ENCODE peak calls at places on chromosomes 11 and 22, in eight cellular contexts. D is ascending aorta, C is PC-3, W is heart right ventricle, E is SK-N-SH, P is colonic mucosa, A is neuronal stem cell, L is ovary. J is an unnamed sample. For H3K4me1, the result is how much of the 10 kb centered on the place peaks cover.

GRCh38 chr11:127345819-127346459 is 345.4 kb upstream of the KIRREL3 start:
- DNase-seq in D (no peak), C (peak), W (peak), E (peak), P (no peak), A (peak), L (peak), J (peak)

GRCh38 chr11:61690706-61691377 is 10.7 kb downstream of the DAGLA start:
- DNase-seq in D (no peak), C (no peak), W (no peak), E (no peak), P (peak), A (no peak), L (no peak), J (no peak)

GRCh38 chr11:72238040-72238450 is 5.9 kb downstream of the PHOX2A start:
- DNase-seq in D (no peak), C (peak), W (no peak), E (peak), P (peak), A (peak), L (peak), J (peak)

GRCh38 chr11:134074346-134074745 is 5.5 kb downstream of the JAM3 start:
- DNase-seq in D (no peak), C (no peak), W (no peak), E (no peak), P (no peak), A (no peak), L (no peak), J (no peak)

GRCh38 chr11:17164361-17165246 is 43.2 kb downstream of the PIK3C2A start:
- DNase-seq in D (no peak), C (no peak), W (no peak), E (no peak), P (no peak), A (no peak), L (no peak), J (no peak)

GRCh38 chr11:12273618-12273995 is 103.8 kb upstream of the PARVA start:
- DNase-seq in D (peak), C (no peak), W (no peak), E (no peak), P (no peak), A (no peak), L (no peak), J (no peak)

GRCh38 chr22:36056980-36057379 is 28.4 kb upstream of the RBFOX2 start:
- DNase-seq in D (no peak), C (peak), W (no peak), E (no peak), P (no peak), A (no peak), L (no peak), J (no peak)

GRCh38 chr11:83545911-83546310 is 259.7 kb upstream of the CCDC90B start:
- DNase-seq in D (no peak), C (no peak), W (no peak), E (no peak), P (no peak), A (no peak), L (no peak), J (no peak)

GRCh38 chr22:50008151-50009040 is 4.2 kb downstream of the IL17REL start:
- DNase-seq in D (no peak), C (peak), W (no peak), E (peak), P (no peak), A (no peak), L (no peak), J (no peak)

GRCh38 chr11:5279678-5280077 is 9.9 kb upstream of the HBE1 start:
- DNase-seq in D (no peak), C (no peak), W (no peak), E (no peak), P (no peak), A (no peak), L (no peak), J (no peak)

GRCh38 chr11:129694538-129694937 is 121.1 kb upstream of the TMEM45B start:
- DNase-seq in D (no peak), C (peak), W (no peak), E (no peak), P (peak), A (no peak), L (no peak), J (no peak)

GRCh38 chr11:68117896-68118470 is 3.2 kb downstream of the CHKA start:
- DNase-seq in D (no peak), C (peak), W (no peak), E (no peak), P (no peak), A (no peak), L (no peak), J (no peak)

GRCh38 chr11:10982695-10983492 is 125.0 kb upstream of the ZBED5 start:
- DNase-seq in D (no peak), C (peak), W (no peak), E (no peak), P (no peak), A (no peak), L (no peak), J (no peak)

GRCh38 chr22:41857160-41857859 is 24.4 kb downstream of the SREBF2 start:
- DNase-seq in D (peak), C (peak), W (no peak), E (peak), P (peak), A (peak), L (no peak), J (no peak)

GRCh38 chr11:126318642-126319373 is 14.9 kb downstream of the DCPS start:
- DNase-seq in D (no peak), C (peak), W (no peak), E (peak), P (no peak), A (no peak), L (no peak), J (peak)

GRCh38 chr11:11373934-11374333 is 20.9 kb upstream of the CSNK2A3 start:
- DNase-seq in D (no peak), C (no peak), W (no peak), E (no peak), P (no peak), A (no peak), L (no peak), J (no peak)

GRCh38 chr11:72521672-72522071 is 87.3 kb upstream of the CLPB start:
- DNase-seq in D (no peak), C (no peak), W (no peak), E (no peak), P (no peak), A (no peak), L (no peak), J (no peak)

GRCh38 chr11:34680918-34681554 is 60.1 kb downstream of the EHF start:
- DNase-seq in D (no peak), C (peak), W (no peak), E (no peak), P (no peak), A (no peak), L (no peak), J (no peak)

GRCh38 chr11:73140213-73141030 is 1.7 kb downstream of the FCHSD2 start:
- DNase-seq in D (peak), C (peak), W (peak), E (peak), P (peak), A (peak), L (peak), J (peak)

GRCh38 chr22:49185312-49185969 is 642.2 kb downstream of the BRD1 start:
- DNase-seq in D (no peak), C (no peak), W (no peak), E (no peak), P (no peak), A (no peak), L (no peak), J (no peak)

GRCh38 chr11:83035070-83035854 is 36.4 kb downstream of the RAB30 start:
- DNase-seq in D (no peak), C (no peak), W (no peak), E (no peak), P (no peak), A (no peak), L (no peak), J (no peak)

GRCh38 chr11:14202263-14203173 is 156.5 kb downstream of the RRAS2 start:
- DNase-seq in D (no peak), C (no peak), W (no peak), E (peak), P (no peak), A (no peak), L (no peak), J (no peak)

GRCh38 chr11:125069796-125070195 is 6.7 kb downstream of the SLC37A2 start:
- DNase-seq in D (no peak), C (peak), W (no peak), E (no peak), P (no peak), A (no peak), L (no peak), J (peak)

GRCh38 chr11:105968021-105968697 is 53.9 kb downstream of the MSANTD4 start:
- DNase-seq in D (no peak), C (peak), W (no peak), E (no peak), P (no peak), A (no peak), L (no peak), J (no peak)

GRCh38 chr11:19577849-19578619 is 134.6 kb upstream of the NAV2 start:
- DNase-seq in D (peak), C (peak), W (peak), E (peak), P (no peak), A (no peak), L (peak), J (peak)

GRCh38 chr22:37177755-37178154 is 10.3 kb downstream of the C1QTNF6 start:
- DNase-seq in D (no peak), C (no peak), W (no peak), E (no peak), P (no peak), A (no peak), L (no peak), J (no peak)

GRCh38 chr11:22930816-22931594 is 70.7 kb upstream of the CCDC179 start:
- DNase-seq in D (no peak), C (no peak), W (no peak), E (no peak), P (no peak), A (no peak), L (no peak), J (no peak)

GRCh38 chr11:130999992-131000770 is 83.9 kb upstream of the SNX19 start:
- DNase-seq in D (no peak), C (peak), W (no peak), E (no peak), P (no peak), A (no peak), L (no peak), J (no peak)

GRCh38 chr22:37551981-37552380 is 8.3 kb upstream of the CDC42EP1 start:
- DNase-seq in D (no peak), C (no peak), W (no peak), E (peak), P (no peak), A (no peak), L (no peak), J (peak)

GRCh38 chr11:45485070-45485716 is 180.2 kb downstream of the CHST1 start:
- DNase-seq in D (peak), C (no peak), W (no peak), E (no peak), P (no peak), A (no peak), L (no peak), J (no peak)

GRCh38 chr11:5154657-5155056 is at the start of gene OR52A1:
- DNase-seq in D (no peak), C (no peak), W (no peak), E (no peak), P (no peak), A (no peak), L (no peak), J (no peak)

GRCh38 chr11:120027546-120028180 is 110.2 kb downstream of the TRIM29 start:
- DNase-seq in D (no peak), C (no peak), W (no peak), E (no peak), P (peak), A (no peak), L (no peak), J (no peak)

GRCh38 chr11:36273110-36273509 is 16.1 kb downstream of the COMMD9 start:
- DNase-seq in D (no peak), C (no peak), W (no peak), E (no peak), P (peak), A (no peak), L (no peak), J (no peak)

GRCh38 chr11:22431074-22431473 is 92.9 kb downstream of the SLC17A6 start:
- DNase-seq in D (no peak), C (no peak), W (no peak), E (no peak), P (no peak), A (no peak), L (no peak), J (no peak)

GRCh38 chr22:37741312-37741795 is 44.5 kb downstream of the TRIOBP start:
- DNase-seq in D (peak), C (peak), W (peak), E (peak), P (peak), A (no peak), L (peak), J (peak)

GRCh38 chr11:2166091-2166851 is 5.3 kb upstream of the INS start:
- DNase-seq in D (no peak), C (peak), W (peak), E (no peak), P (peak), A (no peak), L (peak), J (no peak)

GRCh38 chr11:2169001-2169370 is 2.6 kb downstream of the TH start:
- DNase-seq in D (no peak), C (no peak), W (no peak), E (peak), P (no peak), A (no peak), L (no peak), J (no peak)

GRCh38 chr11:2169626-2170570 is 1.7 kb downstream of the TH start:
- DNase-seq in D (no peak), C (no peak), W (no peak), E (peak), P (no peak), A (no peak), L (no peak), J (no peak)

GRCh38 chr11:2167141-2168045 is 4.2 kb downstream of the TH start:
- DNase-seq in D (no peak), C (no peak), W (no peak), E (no peak), P (no peak), A (no peak), L (no peak), J (no peak)

GRCh38 chr11:2168286-2169000 is 3.2 kb downstream of the TH start:
- DNase-seq in D (no peak), C (no peak), W (no peak), E (peak), P (no peak), A (no peak), L (no peak), J (no peak)
- H3K27ac ChIP-seq in D (no peak), C (no peak), W (no peak), E (no peak), P (no peak), A (no peak), L (no peak), J (no peak)

GRCh38 chr22:29272624-29273023 is 4.6 kb downstream of the EWSR1 start:
- DNase-seq in D (no peak), C (no peak), W (no peak), E (no peak), P (no peak), A (no peak), L (no peak), J (no peak)
- H3K4me1 ChIP-seq in D (under half), C (under half), W (under half), E (under half), P (under half), A (under half), L (under half), J (under half)

GRCh38 chr22:47091921-47092700 is 329.7 kb downstream of the TBC1D22A start:
- DNase-seq in D (no peak), C (no peak), W (no peak), E (no peak), P (no peak), A (no peak), L (no peak), J (no peak)
- H3K4me3 ChIP-seq in D (no peak), C (no peak), W (no peak), E (no peak), P (no peak), A (no peak), L (no peak), J (no peak)

DNA sequence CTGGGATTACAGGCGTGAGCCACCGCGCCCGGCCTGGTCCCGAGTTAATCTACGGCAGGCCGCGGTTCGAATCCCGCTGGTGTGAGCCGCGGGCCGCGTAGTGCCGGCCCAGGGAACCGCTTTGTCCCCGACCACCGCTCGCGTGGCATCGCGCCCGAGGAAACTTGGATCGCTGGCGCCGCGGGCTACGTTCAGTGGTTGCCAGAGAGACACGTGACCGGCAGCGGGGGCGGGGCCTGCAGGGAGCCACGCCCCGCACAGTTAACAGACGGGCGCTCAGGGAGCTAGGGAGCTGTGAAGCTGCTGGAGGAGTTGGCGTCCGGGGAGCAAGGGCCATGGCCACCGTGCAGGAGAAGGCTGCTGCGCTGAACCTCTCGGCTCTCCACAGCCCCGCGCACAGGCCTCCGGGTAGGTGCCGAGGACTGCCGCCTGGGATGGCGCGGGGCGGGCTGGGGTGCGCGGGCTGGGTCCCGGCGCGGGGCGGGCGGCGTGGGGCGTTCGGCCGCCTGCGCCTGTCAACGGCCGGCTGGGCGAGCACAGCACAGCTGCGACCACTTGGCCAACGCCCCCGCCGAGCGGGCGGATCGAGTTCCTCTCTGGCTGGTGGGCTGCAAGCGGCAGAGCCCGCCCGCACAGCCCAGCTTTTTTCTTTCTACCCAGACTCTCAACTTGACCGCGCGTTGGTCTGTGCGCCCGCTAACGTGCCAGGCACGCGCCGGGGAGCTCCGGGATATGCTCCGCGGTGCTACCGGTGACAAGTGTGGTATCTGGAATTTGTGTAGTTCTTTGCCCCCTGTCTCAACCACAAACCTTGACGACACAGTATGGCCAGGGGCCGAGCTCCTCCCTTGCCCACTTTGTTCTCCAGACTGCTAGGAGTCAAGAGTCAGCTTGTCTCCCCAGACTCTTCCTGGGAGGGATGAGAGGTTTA is at the start of gene DEPDC7:
- DNase-seq in D (peak), C (no peak), W (peak), E (peak), P (peak), A (peak), L (peak), J (peak)
- H3K27ac ChIP-seq in D (peak), C (no peak), W (no peak), E (peak), P (peak), A (no peak), L (peak), J (no peak)

GRCh38 chr11:65555693-65556231 is 2.4 kb downstream of the LTBP3 start:
- DNase-seq in D (peak), C (peak), W (peak), E (peak), P (peak), A (no peak), L (no peak), J (peak)

GRCh38 chr11:65552413-65552951 is 5.7 kb downstream of the LTBP3 start:
- DNase-seq in D (no peak), C (no peak), W (no peak), E (no peak), P (no peak), A (no peak), L (no peak), J (no peak)

GRCh38 chr11:65554842-65555395 is 3.2 kb downstream of the LTBP3 start:
- DNase-seq in D (no peak), C (no peak), W (no peak), E (no peak), P (no peak), A (no peak), L (no peak), J (no peak)

GRCh38 chr11:65553301-65554001 is 4.7 kb downstream of the LTBP3 start:
- DNase-seq in D (no peak), C (no peak), W (no peak), E (no peak), P (peak), A (no peak), L (no peak), J (peak)

DNA sequence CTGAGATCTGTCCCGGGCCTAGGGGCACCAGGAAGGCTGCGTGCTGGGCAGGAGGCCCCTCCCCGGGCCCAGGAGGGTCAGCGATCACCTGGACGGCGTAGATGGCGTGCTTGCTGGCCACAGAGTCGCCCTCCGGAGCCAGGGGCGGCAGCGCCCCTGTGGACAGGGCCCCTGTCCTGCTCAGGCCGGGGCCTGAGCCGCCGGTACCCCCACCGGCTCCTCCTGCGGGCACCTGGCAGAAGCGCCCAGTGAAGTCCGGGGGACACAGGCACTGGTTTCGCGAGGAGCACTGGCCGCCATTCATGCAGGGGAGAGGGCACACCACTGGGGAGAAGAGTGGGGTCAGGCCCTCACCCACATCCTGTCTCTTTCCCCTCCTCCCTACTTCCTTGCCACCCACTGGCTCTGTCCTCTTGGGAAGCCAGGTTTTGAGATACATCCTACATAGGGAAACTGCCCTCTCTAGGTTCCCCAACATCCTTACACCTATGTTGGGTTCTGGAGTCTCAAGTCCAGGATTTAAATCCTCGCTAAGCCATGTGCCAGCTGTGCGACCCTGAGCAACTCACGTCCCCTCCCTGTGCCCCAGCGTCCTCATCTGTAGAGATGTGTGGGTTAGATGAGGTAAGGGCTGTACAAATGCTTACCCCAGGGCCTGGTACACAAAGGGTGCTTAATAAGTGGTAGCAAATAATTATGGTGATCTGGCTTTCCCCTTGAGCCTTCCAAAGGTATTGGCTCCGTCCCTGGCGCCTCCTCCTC is 3.9 kb downstream of the LTBP3 start:
- DNase-seq in D (no peak), C (no peak), W (no peak), E (no peak), P (no peak), A (no peak), L (no peak), J (peak)
- H3K4me1 ChIP-seq in D (under half), C (half or more), W (under half), E (under half), P (under half), A (under half), L (under half), J (under half)

GRCh38 chr22:20156611-20157415 is 6.0 kb upstream of the CCDC188 start:
- DNase-seq in D (peak), C (peak), W (peak), E (peak), P (peak), A (peak), L (peak), J (peak)

GRCh38 chr22:20159088-20159487 is 8.2 kb upstream of the CCDC188 start:
- DNase-seq in D (no peak), C (no peak), W (no peak), E (no peak), P (no peak), A (no peak), L (no peak), J (no peak)

GRCh38 chr22:20157416-20158183 is 6.7 kb upstream of the CCDC188 start:
- DNase-seq in D (no peak), C (no peak), W (no peak), E (no peak), P (no peak), A (no peak), L (no peak), J (no peak)

GRCh38 chr22:20158366-20159036 is 7.6 kb upstream of the CCDC188 start:
- DNase-seq in D (no peak), C (no peak), W (no peak), E (no peak), P (no peak), A (no peak), L (no peak), J (no peak)

DNA sequence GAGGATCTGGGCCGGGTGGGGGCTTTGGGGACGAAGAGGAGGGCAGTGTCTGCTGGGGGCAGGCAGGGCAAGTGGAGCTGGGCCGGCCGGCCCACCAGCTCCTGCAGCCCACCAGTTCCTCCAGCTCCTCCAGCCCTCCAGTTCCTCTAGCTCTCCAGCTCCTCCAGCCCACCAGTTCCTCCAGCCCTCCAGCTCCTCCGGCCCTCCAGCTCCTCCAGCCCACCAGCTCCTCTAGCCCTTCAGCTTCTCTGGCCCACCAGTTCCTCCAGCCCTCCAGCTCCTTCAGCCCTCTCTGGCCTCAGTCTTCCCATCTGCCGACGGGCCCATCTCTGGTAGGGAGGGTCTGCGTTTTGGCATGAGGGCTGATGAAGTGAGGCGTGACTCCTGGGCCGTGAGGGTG is 9.2 kb upstream of the CCDC188 start:
- DNase-seq in D (no peak), C (no peak), W (no peak), E (no peak), P (no peak), A (no peak), L (no peak), J (no peak)
- H3K4me3 ChIP-seq in D (no peak), C (no peak), W (no peak), E (no peak), P (no peak), A (no peak), L (no peak), J (no peak)

J was measured in right cardiac atrium.